ENCODE peak calls at places on chromosomes 3 and 15, in six cellular contexts. One of them, this sample, is unnamed.

GRCh38 chr15:71780349-71780976 is 29.9 kb upstream of the NR2E3 start:
- DNase-seq in left lung: no peak
- DNase-seq in AG10803: peak
- DNase-seq in heart right ventricle: no peak
- DNase-seq in psoas muscle: no peak
- DNase-seq in HCT116: no peak
- DNase-seq in this sample: no peak

GRCh38 chr3:144162042-144162441 is 190.4 kb downstream of the DIPK2A start:
- DNase-seq in left lung: no peak
- DNase-seq in AG10803: no peak
- DNase-seq in psoas muscle: no peak
- DNase-seq in heart right ventricle: no peak
- DNase-seq in HCT116: no peak
- DNase-seq in this sample: no peak

GRCh38 chr3:100114413-100115030 is at the start of gene FILIP1L:
- DNase-seq in AG10803: no peak
- DNase-seq in heart right ventricle: peak
- DNase-seq in psoas muscle: peak
- DNase-seq in left lung: no peak
- DNase-seq in HCT116: no peak
- DNase-seq in this sample: no peak

GRCh38 chr3:180253283-180253682 is 216.5 kb upstream of the PEX5L start:
- DNase-seq in HCT116: no peak
- DNase-seq in psoas muscle: no peak
- DNase-seq in AG10803: peak
- DNase-seq in heart right ventricle: no peak
- DNase-seq in left lung: no peak
- DNase-seq in this sample: no peak

GRCh38 chr3:111473550-111473949 is 68.4 kb upstream of the CD96 start:
- DNase-seq in AG10803: no peak
- DNase-seq in left lung: no peak
- DNase-seq in psoas muscle: no peak
- DNase-seq in heart right ventricle: no peak
- DNase-seq in HCT116: peak
- DNase-seq in this sample: no peak

GRCh38 chr3:23115171-23115877 is 87.8 kb upstream of the UBE2E2 start:
- DNase-seq in psoas muscle: no peak
- DNase-seq in left lung: no peak
- DNase-seq in heart right ventricle: no peak
- DNase-seq in HCT116: no peak
- DNase-seq in AG10803: no peak
- DNase-seq in this sample: no peak

GRCh38 chr3:141240290-141241247 is 8.9 kb downstream of the PXYLP1 start:
- DNase-seq in heart right ventricle: no peak
- DNase-seq in AG10803: peak
- DNase-seq in HCT116: no peak
- DNase-seq in left lung: no peak
- DNase-seq in psoas muscle: no peak
- DNase-seq in this sample: no peak

GRCh38 chr15:101149864-101150722 is 101.8 kb downstream of the CHSY1 start:
- DNase-seq in AG10803: no peak
- DNase-seq in psoas muscle: no peak
- DNase-seq in heart right ventricle: no peak
- DNase-seq in left lung: no peak
- DNase-seq in HCT116: no peak
- DNase-seq in this sample: no peak

GRCh38 chr3:187146389-187146788 is 7.1 kb upstream of the RPL39L start:
- DNase-seq in AG10803: no peak
- DNase-seq in HCT116: no peak
- DNase-seq in heart right ventricle: no peak
- DNase-seq in left lung: no peak
- DNase-seq in psoas muscle: no peak
- DNase-seq in this sample: no peak

GRCh38 chr3:120162400-120162799 is 68.2 kb upstream of the GSK3B start:
- DNase-seq in heart right ventricle: no peak
- DNase-seq in psoas muscle: no peak
- DNase-seq in left lung: no peak
- DNase-seq in HCT116: no peak
- DNase-seq in AG10803: peak
- DNase-seq in this sample: no peak

GRCh38 chr3:22713936-22714335 is 489.2 kb upstream of the UBE2E2 start:
- DNase-seq in left lung: no peak
- DNase-seq in HCT116: no peak
- DNase-seq in psoas muscle: no peak
- DNase-seq in AG10803: peak
- DNase-seq in heart right ventricle: no peak
- DNase-seq in this sample: no peak

GRCh38 chr3:23949784-23950183 is 4.7 kb downstream of the NR1D2 start:
- DNase-seq in psoas muscle: peak
- DNase-seq in heart right ventricle: peak
- DNase-seq in left lung: peak
- DNase-seq in AG10803: no peak
- DNase-seq in HCT116: no peak
- DNase-seq in this sample: no peak

GRCh38 chr3:9837701-9838582 is 5.9 kb downstream of the RPUSD3 start:
- DNase-seq in AG10803: no peak
- DNase-seq in HCT116: no peak
- DNase-seq in psoas muscle: no peak
- DNase-seq in left lung: no peak
- DNase-seq in heart right ventricle: no peak
- DNase-seq in this sample: no peak

DNA sequence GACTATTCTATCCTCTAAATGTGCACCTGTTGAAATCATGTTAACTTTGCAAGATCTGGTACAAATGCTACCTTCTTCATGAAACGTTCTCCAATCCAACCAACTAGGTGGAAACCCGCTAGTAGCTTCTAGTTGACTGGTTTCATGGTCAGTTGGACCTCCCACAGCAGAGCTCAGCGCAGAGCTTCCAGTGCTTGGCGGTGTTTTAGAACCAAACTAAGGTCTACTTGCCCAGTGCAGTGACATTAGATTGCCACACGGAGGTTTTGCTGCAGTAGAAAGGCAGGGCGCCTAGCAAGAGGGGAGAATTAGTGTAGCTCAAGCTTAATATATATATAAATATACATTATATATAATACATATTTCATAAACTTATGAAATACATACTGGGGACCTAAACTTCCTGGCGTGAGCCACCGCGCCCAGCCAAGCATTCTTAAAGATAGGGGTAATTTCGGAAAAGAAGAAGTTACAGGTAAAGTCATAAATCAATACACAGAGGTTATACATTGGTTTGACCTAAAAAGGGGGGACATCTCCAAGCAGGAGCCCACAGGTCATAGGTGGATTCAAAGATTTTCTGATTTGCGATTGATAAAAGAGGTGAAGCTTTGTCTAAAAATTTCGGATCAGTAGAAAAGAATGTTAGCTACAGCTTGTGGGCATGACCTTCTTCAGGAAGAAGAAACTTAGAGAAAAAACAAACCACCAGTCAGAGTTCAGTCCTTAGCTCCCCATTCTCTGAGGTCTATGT is 2.0 kb upstream of the OXSR1 start:
- DNase-seq in heart right ventricle: no peak
- DNase-seq in left lung: no peak
- DNase-seq in psoas muscle: no peak
- DNase-seq in HCT116: no peak
- DNase-seq in AG10803: no peak
- DNase-seq in this sample: no peak
- TF ChIP-seq CTCF in heart right ventricle: no peak
- TF ChIP-seq CTCF in left lung: no peak
- TF ChIP-seq CTCF in psoas muscle: peak
- TF ChIP-seq CTCF in HCT116: peak
- TF ChIP-seq CTCF in AG10803: no peak
- TF ChIP-seq CTCF in this sample: no peak

GRCh38 chr3:48555949-48556795 is 431 bp downstream of the PFKFB4 start:
- DNase-seq in psoas muscle: no peak
- DNase-seq in heart right ventricle: no peak
- DNase-seq in HCT116: no peak
- DNase-seq in AG10803: no peak
- DNase-seq in left lung: no peak
- DNase-seq in this sample: no peak

GRCh38 chr3:48553886-48554845 is 2.4 kb downstream of the PFKFB4 start:
- DNase-seq in AG10803: no peak
- DNase-seq in heart right ventricle: no peak
- DNase-seq in left lung: no peak
- DNase-seq in HCT116: no peak
- DNase-seq in psoas muscle: no peak
- DNase-seq in this sample: no peak

GRCh38 chr3:48558446-48559134 is 2.0 kb upstream of the PFKFB4 start:
- DNase-seq in heart right ventricle: peak
- DNase-seq in psoas muscle: peak
- DNase-seq in left lung: peak
- DNase-seq in AG10803: no peak
- DNase-seq in HCT116: no peak
- DNase-seq in this sample: no peak

GRCh38 chr3:48555231-48555948 is 1.2 kb downstream of the PFKFB4 start:
- DNase-seq in left lung: no peak
- DNase-seq in heart right ventricle: no peak
- DNase-seq in HCT116: no peak
- DNase-seq in AG10803: no peak
- DNase-seq in psoas muscle: no peak
- DNase-seq in this sample: no peak

GRCh38 chr3:48556796-48557626 is at the start of gene PFKFB4:
- DNase-seq in AG10803: peak
- DNase-seq in HCT116: peak
- DNase-seq in heart right ventricle: peak
- DNase-seq in psoas muscle: peak
- DNase-seq in left lung: peak
- DNase-seq in this sample: peak
- TF ChIP-seq CTCF in AG10803: no peak
- TF ChIP-seq CTCF in HCT116: no peak
- TF ChIP-seq CTCF in heart right ventricle: no peak
- TF ChIP-seq CTCF in psoas muscle: no peak
- TF ChIP-seq CTCF in left lung: peak
- TF ChIP-seq CTCF in this sample: peak

GRCh38 chr3:46986055-46986730 is 6.7 kb downstream of the NBEAL2 start:
- DNase-seq in left lung: no peak
- DNase-seq in psoas muscle: peak
- DNase-seq in heart right ventricle: no peak
- DNase-seq in AG10803: no peak
- DNase-seq in HCT116: no peak
- DNase-seq in this sample: no peak

GRCh38 chr3:46986782-46987484 is 7.5 kb downstream of the NBEAL2 start:
- DNase-seq in left lung: no peak
- DNase-seq in AG10803: no peak
- DNase-seq in psoas muscle: no peak
- DNase-seq in heart right ventricle: no peak
- DNase-seq in HCT116: no peak
- DNase-seq in this sample: no peak

GRCh38 chr3:46989146-46989810 is 9.8 kb downstream of the NBEAL2 start:
- DNase-seq in psoas muscle: no peak
- DNase-seq in heart right ventricle: peak
- DNase-seq in HCT116: no peak
- DNase-seq in AG10803: no peak
- DNase-seq in left lung: no peak
- DNase-seq in this sample: no peak

GRCh38 chr3:46988616-46989015 is 9.2 kb downstream of the NBEAL2 start:
- DNase-seq in heart right ventricle: no peak
- DNase-seq in left lung: no peak
- DNase-seq in AG10803: no peak
- DNase-seq in psoas muscle: no peak
- DNase-seq in HCT116: no peak
- DNase-seq in this sample: no peak

GRCh38 chr3:46987485-46988401 is 8.3 kb downstream of the NBEAL2 start:
- DNase-seq in HCT116: no peak
- DNase-seq in psoas muscle: peak
- DNase-seq in left lung: peak
- DNase-seq in AG10803: no peak
- DNase-seq in heart right ventricle: peak
- DNase-seq in this sample: no peak
- TF ChIP-seq CTCF in HCT116: no peak
- TF ChIP-seq CTCF in psoas muscle: no peak
- TF ChIP-seq CTCF in left lung: no peak
- TF ChIP-seq CTCF in AG10803: no peak
- TF ChIP-seq CTCF in heart right ventricle: no peak
- TF ChIP-seq CTCF in this sample: no peak

GRCh38 chr15:33988384-33988783 is 20.1 kb downstream of the CHRM5 start:
- DNase-seq in left lung: no peak
- DNase-seq in psoas muscle: no peak
- DNase-seq in HCT116: no peak
- DNase-seq in AG10803: no peak
- DNase-seq in heart right ventricle: no peak
- DNase-seq in this sample: no peak
- TF ChIP-seq CTCF in left lung: no peak
- TF ChIP-seq CTCF in psoas muscle: no peak
- TF ChIP-seq CTCF in HCT116: no peak
- TF ChIP-seq CTCF in AG10803: no peak
- TF ChIP-seq CTCF in heart right ventricle: no peak
- TF ChIP-seq CTCF in this sample: no peak

GRCh38 chr15:61828008-61828407 is 232.2 kb downstream of the VPS13C start:
- DNase-seq in psoas muscle: no peak
- DNase-seq in HCT116: no peak
- DNase-seq in heart right ventricle: no peak
- DNase-seq in AG10803: no peak
- DNase-seq in left lung: no peak
- DNase-seq in this sample: no peak
- TF ChIP-seq CTCF in psoas muscle: no peak
- TF ChIP-seq CTCF in HCT116: peak
- TF ChIP-seq CTCF in heart right ventricle: no peak
- TF ChIP-seq CTCF in AG10803: no peak
- TF ChIP-seq CTCF in left lung: no peak
- TF ChIP-seq CTCF in this sample: no peak

GRCh38 chr3:79406175-79406574 is 361.6 kb downstream of the ROBO1 start:
- DNase-seq in psoas muscle: no peak
- DNase-seq in HCT116: no peak
- DNase-seq in left lung: no peak
- DNase-seq in AG10803: no peak
- DNase-seq in heart right ventricle: no peak
- DNase-seq in this sample: no peak
- TF ChIP-seq CTCF in psoas muscle: peak
- TF ChIP-seq CTCF in HCT116: no peak
- TF ChIP-seq CTCF in left lung: no peak
- TF ChIP-seq CTCF in AG10803: peak
- TF ChIP-seq CTCF in heart right ventricle: no peak
- TF ChIP-seq CTCF in this sample: no peak